ENCODE peak calls at places on chromosomes 7 and 10, in eight cellular contexts. B is GOT3; M is NCI-H748 treated with DMSO at 0.1 percent for 48 hours; J is GM23338; U is GM10248; P is CD8-positive, alpha-beta T cell; Z is caudate nucleus; H is germinal center. T is an unnamed sample.

GRCh38 chr7:84497873-84498272 is 303.3 kb upstream of the SEMA3A start:
- DNase-seq in B (no peak), M (no peak), J (no peak), U (no peak), P (no peak), Z (no peak), H (no peak), T (no peak)

GRCh38 chr7:127678947-127679346 is 27.0 kb downstream of the SND1 start:
- DNase-seq in B (no peak), M (no peak), J (no peak), U (peak; percentile 63), P (no peak), Z (no peak), H (no peak), T (no peak)

GRCh38 chr7:150372271-150373048 is 3.8 kb downstream of the REPIN1 start:
- DNase-seq in B (no peak), M (no peak), J (no peak), U (no peak), P (no peak), Z (no peak), H (no peak), T (no peak)

GRCh38 chr10:104456817-104457657 is 103.4 kb downstream of the CFAP58 start:
- DNase-seq in B (no peak), M (no peak), J (no peak), U (no peak), P (no peak), Z (no peak), H (no peak), T (no peak)

GRCh38 chr10:60521974-60522405 is 132.3 kb upstream of the ANK3 start:
- DNase-seq in B (no peak), M (no peak), J (peak; percentile 50), U (no peak), P (no peak), Z (no peak), H (no peak), T (no peak)

GRCh38 chr10:87860156-87860795 is 3.1 kb downstream of the KLLN start:
- DNase-seq in B (no peak), M (peak; percentile 21), J (peak; percentile 65), U (peak; percentile 54), P (peak; percentile 16), Z (no peak), H (peak; percentile 67), T (peak; percentile 66)

GRCh38 chr10:118543714-118544400 is 51.6 kb downstream of the PRLHR start:
- DNase-seq in B (peak; percentile 5), M (peak; percentile 40), J (peak; percentile 83), U (peak; percentile 49), P (no peak), Z (no peak), H (peak; percentile 47), T (no peak)

GRCh38 chr7:85673881-85674280 is 487.0 kb upstream of the SEMA3D start:
- DNase-seq in B (no peak), M (no peak), J (no peak), U (no peak), P (no peak), Z (no peak), H (no peak), T (no peak)

GRCh38 chr7:139661875-139662274 is 115.9 kb downstream of the HIPK2 start:
- DNase-seq in B (no peak), M (no peak), J (no peak), U (no peak), P (no peak), Z (no peak), H (no peak), T (no peak)

GRCh38 chr7:123847868-123848267 is 2.9 kb downstream of the HYAL4 start:
- DNase-seq in B (no peak), M (no peak), J (no peak), U (no peak), P (no peak), Z (no peak), H (no peak), T (no peak)

GRCh38 chr7:30920021-30920583 is 8.4 kb downstream of the AQP1 start:
- DNase-seq in B (no peak), M (no peak), J (no peak), U (no peak), P (no peak), Z (no peak), H (no peak), T (no peak)

GRCh38 chr7:148458263-148458662 is 132.3 kb upstream of the C7orf33 start:
- DNase-seq in B (no peak), M (no peak), J (no peak), U (no peak), P (no peak), Z (no peak), H (no peak), T (no peak)

GRCh38 chr10:13016413-13016812 is 14.9 kb upstream of the CCDC3 start:
- DNase-seq in B (no peak), M (no peak), J (peak; percentile 12), U (no peak), P (no peak), Z (no peak), H (no peak), T (no peak)

T was measured in Peyer's patch.